ENCODE peak calls at places on chromosomes 12 and 14, in five cellular contexts. K, M, B, H and U are unnamed samples.

GRCh38 chr14:51071851-51072250 is 23.1 kb downstream of the TRIM9 start:
- DNase-seq in K (no peak), M (no peak), B (no peak), H (no peak), U (no peak)

GRCh38 chr12:75852143-75852542 is 179.4 kb downstream of the PHLDA1 start:
- DNase-seq in K (no peak), M (no peak), B (no peak), H (no peak), U (no peak)

GRCh38 chr14:60647081-60647836 is 2.0 kb downstream of the SIX1 start:
- DNase-seq in K (no peak), M (no peak), B (no peak), H (no peak), U (no peak)

GRCh38 chr14:68463705-68464104 is 329.2 kb downstream of the ZFP36L1 start:
- DNase-seq in K (no peak), M (no peak), B (no peak), H (no peak), U (no peak)

GRCh38 chr14:61589691-61590521 is 105.4 kb upstream of the HIF1A start:
- DNase-seq in K (no peak), M (no peak), B (no peak), H (no peak), U (no peak)

GRCh38 chr14:105059035-105059916 is 6.0 kb downstream of the GPR132 start:
- DNase-seq in K (no peak), M (no peak), B (no peak), H (no peak), U (peak; percentile 83)

GRCh38 chr12:77813558-77813957 is 17.1 kb upstream of the NAV3 start:
- DNase-seq in K (no peak), M (no peak), B (no peak), H (no peak), U (no peak)

GRCh38 chr12:130254476-130255276 is 83.0 kb upstream of the PIWIL1 start:
- DNase-seq in K (peak; percentile 91), M (no peak), B (no peak), H (no peak), U (no peak)

GRCh38 chr12:543114-543451 is 83.3 kb downstream of the B4GALNT3 start:
- DNase-seq in K (no peak), M (no peak), B (no peak), H (no peak), U (peak; percentile 44)

GRCh38 chr12:97639702-97640101 is 177.1 kb downstream of the RMST start:
- DNase-seq in K (no peak), M (no peak), B (no peak), H (no peak), U (no peak)

GRCh38 chr12:5964913-5965900 is 20.1 kb upstream of the ANO2 start:
- DNase-seq in K (no peak), M (no peak), B (no peak), H (no peak), U (no peak)

GRCh38 chr12:20044836-20045235 is 323.5 kb upstream of the PDE3A start:
- DNase-seq in K (no peak), M (no peak), B (no peak), H (no peak), U (no peak)

GRCh38 chr12:24760162-24760561 is 188.7 kb downstream of the BCAT1 start:
- DNase-seq in K (peak; percentile 21), M (no peak), B (no peak), H (no peak), U (no peak)

GRCh38 chr14:105469456-105470162 is 5.0 kb upstream of the CRIP2 start:
- DNase-seq in K (peak; percentile 66), M (no peak), B (no peak), H (no peak), U (no peak)

GRCh38 chr14:88599761-88600439 is 37.1 kb downstream of the ZC3H14 start:
- DNase-seq in K (no peak), M (no peak), B (peak; percentile 77), H (no peak), U (no peak)

GRCh38 chr12:62649412-62650116 is 182.9 kb downstream of the MON2 start:
- DNase-seq in K (no peak), M (no peak), B (no peak), H (no peak), U (no peak)

GRCh38 chr14:54772451-54772881 is 130.2 kb downstream of the GCH1 start:
- DNase-seq in K (no peak), M (peak; percentile 22), B (no peak), H (no peak), U (no peak)

GRCh38 chr12:28258998-28259397 is 68.7 kb downstream of the CCDC91 start:
- DNase-seq in K (no peak), M (no peak), B (no peak), H (no peak), U (no peak)

GRCh38 chr12:6450091-6450868 is 1.6 kb upstream of the TAPBPL start:
- DNase-seq in K (no peak), M (no peak), B (no peak), H (no peak), U (no peak)

GRCh38 chr14:91890291-91890749 is 23.0 kb upstream of the TC2N start:
- DNase-seq in K (peak; percentile 69), M (no peak), B (no peak), H (peak; percentile 65), U (no peak)

GRCh38 chr12:13404111-13404628 is 207.6 kb downstream of the EMP1 start:
- DNase-seq in K (no peak), M (no peak), B (no peak), H (no peak), U (no peak)

GRCh38 chr14:105136401-105137322 is 31.9 kb downstream of the JAG2 start:
- DNase-seq in K (no peak), M (no peak), B (no peak), H (peak; percentile 57), U (peak; percentile 57)

GRCh38 chr12:6430124-6430989 is 14.4 kb upstream of the CD27 start:
- DNase-seq in K (peak; percentile 64), M (peak; percentile 56), B (no peak), H (peak; percentile 96), U (no peak)

GRCh38 chr12:6638305-6638704 is 2.5 kb upstream of the LPAR5 start:
- DNase-seq in K (no peak), M (no peak), B (no peak), H (no peak), U (peak; percentile 84)

GRCh38 chr12:28222081-28222700 is 31.9 kb downstream of the CCDC91 start:
- DNase-seq in K (no peak), M (no peak), B (no peak), H (no peak), U (no peak)

GRCh38 chr12:132633398-132633797 is 14.8 kb downstream of the P2RX2 start:
- DNase-seq in K (no peak), M (no peak), B (no peak), H (peak; percentile 35), U (peak; percentile 6)

GRCh38 chr12:132629330-132629729 is 10.8 kb downstream of the P2RX2 start:
- DNase-seq in K (no peak), M (no peak), B (no peak), H (no peak), U (peak; percentile 1)

GRCh38 chr12:132632521-132633228 is 14.1 kb downstream of the P2RX2 start:
- DNase-seq in K (no peak), M (no peak), B (no peak), H (peak; percentile 60), U (peak; percentile 5)

GRCh38 chr12:132630672-132631071 is 12.1 kb downstream of the P2RX2 start:
- DNase-seq in K (no peak), M (no peak), B (no peak), H (no peak), U (no peak)

DNA sequence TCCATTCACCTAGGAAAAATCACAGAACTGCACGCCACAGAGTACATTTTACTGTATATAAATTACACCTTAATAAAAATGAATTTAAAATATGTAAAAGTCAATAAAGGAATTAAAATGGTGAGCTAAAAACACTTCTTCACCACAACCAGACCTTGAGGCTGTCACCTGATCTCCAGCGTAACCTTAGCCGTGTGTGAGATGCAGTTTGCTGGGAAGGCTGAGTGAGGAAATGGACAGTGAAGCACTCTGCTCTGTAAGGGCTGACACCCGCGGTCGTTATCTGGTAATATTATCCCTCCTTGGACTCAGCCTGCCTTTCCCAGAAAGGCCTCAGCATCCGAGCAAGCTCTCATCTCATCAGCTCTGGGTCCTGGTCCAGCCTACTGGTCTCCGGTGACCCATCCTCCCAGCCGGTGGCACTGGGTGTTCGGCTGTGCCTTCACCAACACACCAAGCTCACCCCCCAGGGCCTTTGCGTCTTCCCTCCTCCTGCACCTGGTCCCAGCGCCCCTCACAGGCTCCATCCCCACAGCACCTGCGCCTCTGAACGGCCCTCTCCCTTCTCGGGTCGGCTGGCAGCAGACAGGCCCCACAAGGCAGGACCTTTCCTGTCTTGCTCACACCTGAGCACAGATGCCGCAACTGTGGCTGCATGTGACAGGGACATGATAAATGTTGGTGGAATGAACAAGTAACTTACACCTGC is 12.9 kb downstream of the P2RX2 start:
- DNase-seq in K (no peak), M (no peak), B (no peak), H (peak; percentile 49), U (peak; percentile 60)
- TF ChIP-seq POLR2AphosphoS5 in K (no peak), M (no peak), B (no peak), H (no peak), U (no peak)

GRCh38 chr14:99257122-99257672 is 14.8 kb downstream of the BCL11B start:
- DNase-seq in K (no peak), M (no peak), B (no peak), H (no peak), U (no peak)
- H3K4me1 ChIP-seq in K (no peaks in the 10 kb centered on the region), M (no peaks in the 10 kb centered on the region), B (no peaks in the 10 kb centered on the region), H (no peaks in the 10 kb centered on the region), U (peaks cover 2% of the 10 kb centered on the region)

GRCh38 chr12:124509676-124510300 is 57.6 kb downstream of the NCOR2 start:
- DNase-seq in K (peak; percentile 91), M (no peak), B (no peak), H (peak; percentile 91), U (no peak)

GRCh38 chr12:124511259-124511985 is 56.0 kb downstream of the NCOR2 start:
- DNase-seq in K (no peak), M (no peak), B (no peak), H (no peak), U (no peak)

GRCh38 chr12:124509300-124509675 is 58.1 kb downstream of the NCOR2 start:
- DNase-seq in K (no peak), M (no peak), B (no peak), H (no peak), U (no peak)

GRCh38 chr12:124508323-124509096 is 58.9 kb downstream of the NCOR2 start:
- DNase-seq in K (no peak), M (no peak), B (no peak), H (peak; percentile 85), U (no peak)

DNA sequence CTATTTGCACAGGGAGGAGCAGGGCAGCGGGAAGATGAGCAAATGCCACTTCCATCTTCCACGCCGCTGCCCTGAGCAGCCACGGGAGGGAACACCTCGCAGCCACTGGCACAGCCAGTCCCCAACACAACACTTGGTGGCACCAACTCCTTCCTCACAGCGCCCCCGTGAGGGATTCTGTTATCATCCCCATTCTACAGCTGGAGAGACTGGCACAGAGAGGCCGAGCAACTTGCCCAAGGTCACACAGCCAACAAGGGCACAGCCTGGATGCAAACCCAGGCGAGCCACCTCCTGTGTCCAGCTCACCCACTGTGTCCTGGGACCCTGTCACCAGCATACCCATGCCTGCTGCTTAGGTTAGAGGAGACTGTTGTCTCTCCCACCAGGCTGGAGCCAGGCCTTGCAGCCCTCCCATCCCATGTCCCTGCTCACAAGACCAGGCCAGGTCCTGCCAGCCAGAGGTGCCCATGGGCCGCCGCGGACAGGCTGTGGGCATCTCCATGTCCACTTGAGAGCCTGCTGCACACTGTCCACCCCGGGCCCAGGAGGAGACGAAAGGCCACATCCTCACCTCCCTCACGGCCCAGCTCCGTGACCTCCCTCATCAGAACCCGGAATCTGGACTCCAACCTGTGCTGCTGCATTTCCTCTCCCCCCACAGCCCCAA is 57.0 kb downstream of the NCOR2 start:
- DNase-seq in K (peak; percentile 64), M (no peak), B (no peak), H (no peak), U (no peak)
- TF ChIP-seq CTCF in K (peak; percentile 55), M (no peak), B (no peak), H (no peak), U (no peak)

GRCh38 chr12:57164966-57165365 is 17.5 kb upstream of the LRP1-AS start:
- DNase-seq in K (no peak), M (no peak), B (no peak), H (no peak), U (no peak)
- TF ChIP-seq POLR2AphosphoS5 in K (no peak), M (no peak), B (no peak), H (no peak), U (no peak)